ENCODE peak calls at places on chromosomes 7 and 10, in six cellular contexts. L is smooth muscle cell of the brain vasculature; S is HTR-8/SVneo; Z is AML-193; H is bronchial epithelial cell; C is stimulated activated CD4-positive, alpha-beta T cell treated with anti-CD3 and anti-CD28 coated beads, Interleukin-4, amount 100 ng/mL, for 48 hours. J is an unnamed sample.

GRCh38 chr7:132482866-132483265 is 93.4 kb downstream of the PLXNA4 start:
- DNase-seq in L (no peak), S (no peak), Z (no peak), H (no peak), C (no peak), J (no peak)

GRCh38 chr7:67724435-67724834 is 727.8 kb downstream of the TYW1 start:
- DNase-seq in L (no peak), S (no peak), Z (no peak), H (no peak), C (no peak), J (no peak)

GRCh38 chr10:2232479-2232878 is 495.2 kb upstream of the ADARB2 start:
- DNase-seq in L (no peak), S (no peak), Z (no peak), H (no peak), C (no peak), J (no peak)

GRCh38 chr7:54465095-54465494 is 77.1 kb upstream of the VSTM2A start:
- DNase-seq in L (no peak), S (no peak), Z (no peak), H (no peak), C (no peak), J (no peak)

GRCh38 chr7:64872351-64872750 is 30.7 kb upstream of the ZNF273 start:
- DNase-seq in L (no peak), S (no peak), Z (no peak), H (no peak), C (no peak), J (no peak)

GRCh38 chr7:33143996-33144718 is 14.8 kb downstream of the BBS9 start:
- DNase-seq in L (no peak), S (no peak), Z (no peak), H (no peak), C (no peak), J (no peak)

GRCh38 chr10:125160856-125161569 is 650 bp upstream of the CTBP2 start:
- DNase-seq in L (no peak), S (peak), Z (peak), H (peak), C (no peak), J (peak)

GRCh38 chr7:56125831-56126230 is 9.6 kb upstream of the NUPR2 start:
- DNase-seq in L (no peak), S (no peak), Z (no peak), H (no peak), C (no peak), J (no peak)

GRCh38 chr7:81789406-81790139 is 19.7 kb upstream of the HGF start:
- DNase-seq in L (no peak), S (no peak), Z (no peak), H (no peak), C (no peak), J (no peak)